ENCODE peak calls at places on chromosome 19, in five cellular contexts. One of them, this sample, is unnamed.

GRCh38 chr19:798415-799075 is 1.3 kb downstream of the PTBP1 start:
- DNase-seq in T-helper 1 cell: no peak
- DNase-seq in Right ventricle myocardium superior: no peak
- DNase-seq in central memory CD8-positive, alpha-beta T cell: no peak
- DNase-seq in M059J: no peak
- DNase-seq in this sample: no peak

GRCh38 chr19:21434967-21435544 is 38.1 kb downstream of the ZNF493 start:
- DNase-seq in T-helper 1 cell: no peak
- DNase-seq in Right ventricle myocardium superior: no peak
- DNase-seq in central memory CD8-positive, alpha-beta T cell: no peak
- DNase-seq in M059J: no peak
- DNase-seq in this sample: no peak

GRCh38 chr19:4109626-4109945 is 14.3 kb downstream of the MAP2K2 start:
- DNase-seq in central memory CD8-positive, alpha-beta T cell: no peak
- DNase-seq in T-helper 1 cell: no peak
- DNase-seq in Right ventricle myocardium superior: no peak
- DNase-seq in M059J: no peak
- DNase-seq in this sample: no peak

GRCh38 chr19:2555422-2556220 is 79.7 kb downstream of the GADD45B start:
- DNase-seq in M059J: no peak
- DNase-seq in central memory CD8-positive, alpha-beta T cell: no peak
- DNase-seq in T-helper 1 cell: no peak
- DNase-seq in Right ventricle myocardium superior: peak
- DNase-seq in this sample: no peak

GRCh38 chr19:3556978-3557460 is 367 bp downstream of the MFSD12 start:
- DNase-seq in M059J: peak
- DNase-seq in T-helper 1 cell: peak
- DNase-seq in central memory CD8-positive, alpha-beta T cell: peak
- DNase-seq in Right ventricle myocardium superior: no peak
- DNase-seq in this sample: peak

GRCh38 chr19:9306443-9306842 is 3.2 kb downstream of the ZNF699 start:
- DNase-seq in Right ventricle myocardium superior: no peak
- DNase-seq in central memory CD8-positive, alpha-beta T cell: no peak
- DNase-seq in T-helper 1 cell: no peak
- DNase-seq in M059J: peak
- DNase-seq in this sample: no peak

GRCh38 chr19:29401712-29402421 is 123.9 kb upstream of the VSTM2B start:
- DNase-seq in central memory CD8-positive, alpha-beta T cell: no peak
- DNase-seq in T-helper 1 cell: no peak
- DNase-seq in M059J: no peak
- DNase-seq in Right ventricle myocardium superior: no peak
- DNase-seq in this sample: no peak

GRCh38 chr19:10091370-10091687 is 5.2 kb downstream of the SHFL start:
- DNase-seq in central memory CD8-positive, alpha-beta T cell: no peak
- DNase-seq in M059J: no peak
- DNase-seq in Right ventricle myocardium superior: no peak
- DNase-seq in T-helper 1 cell: no peak
- DNase-seq in this sample: no peak

GRCh38 chr19:32018014-32018413 is 327.4 kb upstream of the ZNF507 start:
- DNase-seq in T-helper 1 cell: no peak
- DNase-seq in M059J: peak
- DNase-seq in central memory CD8-positive, alpha-beta T cell: no peak
- DNase-seq in Right ventricle myocardium superior: no peak
- DNase-seq in this sample: no peak

GRCh38 chr19:51547397-51548212 is 16.1 kb upstream of the SIGLEC6 start:
- DNase-seq in T-helper 1 cell: no peak
- DNase-seq in central memory CD8-positive, alpha-beta T cell: no peak
- DNase-seq in Right ventricle myocardium superior: no peak
- DNase-seq in M059J: peak
- DNase-seq in this sample: no peak

GRCh38 chr19:13137290-13137794 is 12.8 kb downstream of the STX10 start:
- DNase-seq in Right ventricle myocardium superior: no peak
- DNase-seq in T-helper 1 cell: no peak
- DNase-seq in M059J: no peak
- DNase-seq in central memory CD8-positive, alpha-beta T cell: no peak
- DNase-seq in this sample: no peak

GRCh38 chr19:38711726-38712153 is 32.5 kb downstream of the CAPN12 start:
- DNase-seq in central memory CD8-positive, alpha-beta T cell: no peak
- DNase-seq in M059J: peak
- DNase-seq in T-helper 1 cell: no peak
- DNase-seq in Right ventricle myocardium superior: peak
- DNase-seq in this sample: no peak

GRCh38 chr19:13981021-13981420 is 25.1 kb downstream of the RFX1 start:
- DNase-seq in M059J: no peak
- DNase-seq in Right ventricle myocardium superior: no peak
- DNase-seq in T-helper 1 cell: no peak
- DNase-seq in central memory CD8-positive, alpha-beta T cell: no peak
- DNase-seq in this sample: no peak

GRCh38 chr19:1250374-1251232 is 2.2 kb downstream of the MIDN start:
- DNase-seq in T-helper 1 cell: peak
- DNase-seq in M059J: peak
- DNase-seq in Right ventricle myocardium superior: peak
- DNase-seq in central memory CD8-positive, alpha-beta T cell: no peak
- DNase-seq in this sample: peak

GRCh38 chr19:45553464-45553863 is 31.1 kb downstream of the OPA3 start:
- DNase-seq in Right ventricle myocardium superior: no peak
- DNase-seq in central memory CD8-positive, alpha-beta T cell: no peak
- DNase-seq in T-helper 1 cell: no peak
- DNase-seq in M059J: no peak
- DNase-seq in this sample: no peak

GRCh38 chr19:47111081-47111589 is 2.4 kb downstream of the ZC3H4 start:
- DNase-seq in Right ventricle myocardium superior: no peak
- DNase-seq in central memory CD8-positive, alpha-beta T cell: no peak
- DNase-seq in T-helper 1 cell: no peak
- DNase-seq in M059J: no peak
- DNase-seq in this sample: peak

GRCh38 chr19:45419396-45419795 is 4.3 kb downstream of the ERCC1 start:
- DNase-seq in T-helper 1 cell: no peak
- DNase-seq in central memory CD8-positive, alpha-beta T cell: no peak
- DNase-seq in Right ventricle myocardium superior: peak
- DNase-seq in M059J: no peak
- DNase-seq in this sample: no peak

GRCh38 chr19:17021793-17022590 is 4.6 kb downstream of the CPAMD8 start:
- DNase-seq in T-helper 1 cell: no peak
- DNase-seq in Right ventricle myocardium superior: no peak
- DNase-seq in M059J: peak
- DNase-seq in central memory CD8-positive, alpha-beta T cell: no peak
- DNase-seq in this sample: no peak

GRCh38 chr19:42421591-42422031 is 5.6 kb downstream of the LIPE start:
- DNase-seq in T-helper 1 cell: no peak
- DNase-seq in Right ventricle myocardium superior: peak
- DNase-seq in M059J: peak
- DNase-seq in central memory CD8-positive, alpha-beta T cell: no peak
- DNase-seq in this sample: no peak

GRCh38 chr19:3944018-3944721 is 11.3 kb downstream of the NMRK2 start:
- DNase-seq in M059J: no peak
- DNase-seq in central memory CD8-positive, alpha-beta T cell: no peak
- DNase-seq in Right ventricle myocardium superior: no peak
- DNase-seq in T-helper 1 cell: no peak
- DNase-seq in this sample: no peak

GRCh38 chr19:57075801-57076492 is 43.8 kb upstream of the USP29 start:
- DNase-seq in central memory CD8-positive, alpha-beta T cell: no peak
- DNase-seq in M059J: no peak
- DNase-seq in Right ventricle myocardium superior: no peak
- DNase-seq in T-helper 1 cell: no peak
- DNase-seq in this sample: no peak

GRCh38 chr19:14381689-14382474 is 638 bp downstream of the ADGRE5 start:
- DNase-seq in M059J: peak
- DNase-seq in T-helper 1 cell: peak
- DNase-seq in central memory CD8-positive, alpha-beta T cell: peak
- DNase-seq in Right ventricle myocardium superior: peak
- DNase-seq in this sample: peak

GRCh38 chr19:43329989-43330388 is 23.5 kb upstream of the CD177 start:
- DNase-seq in M059J: no peak
- DNase-seq in T-helper 1 cell: no peak
- DNase-seq in Right ventricle myocardium superior: no peak
- DNase-seq in central memory CD8-positive, alpha-beta T cell: no peak
- DNase-seq in this sample: no peak

GRCh38 chr19:16830679-16831078 is 1.5 kb downstream of the SIN3B start:
- DNase-seq in Right ventricle myocardium superior: no peak
- DNase-seq in T-helper 1 cell: no peak
- DNase-seq in M059J: peak
- DNase-seq in central memory CD8-positive, alpha-beta T cell: no peak
- DNase-seq in this sample: no peak

GRCh38 chr19:29372461-29372860 is 153.3 kb upstream of the VSTM2B start:
- DNase-seq in Right ventricle myocardium superior: no peak
- DNase-seq in M059J: no peak
- DNase-seq in T-helper 1 cell: no peak
- DNase-seq in central memory CD8-positive, alpha-beta T cell: no peak
- DNase-seq in this sample: no peak

GRCh38 chr19:42313096-42313839 is at the start of gene TMEM145:
- DNase-seq in T-helper 1 cell: no peak
- DNase-seq in central memory CD8-positive, alpha-beta T cell: no peak
- DNase-seq in M059J: peak
- DNase-seq in Right ventricle myocardium superior: no peak
- DNase-seq in this sample: no peak

GRCh38 chr19:18479964-18480723 is 41.7 kb downstream of the ELL start:
- DNase-seq in M059J: peak
- DNase-seq in Right ventricle myocardium superior: peak
- DNase-seq in central memory CD8-positive, alpha-beta T cell: no peak
- DNase-seq in T-helper 1 cell: no peak
- DNase-seq in this sample: no peak

GRCh38 chr19:14511245-14511625 is 7.0 kb downstream of the DNAJB1 start:
- DNase-seq in central memory CD8-positive, alpha-beta T cell: no peak
- DNase-seq in M059J: peak
- DNase-seq in Right ventricle myocardium superior: no peak
- DNase-seq in T-helper 1 cell: no peak
- DNase-seq in this sample: no peak

GRCh38 chr19:23440791-23441190 is 45.5 kb upstream of the ZNF91 start:
- DNase-seq in T-helper 1 cell: no peak
- DNase-seq in M059J: no peak
- DNase-seq in Right ventricle myocardium superior: no peak
- DNase-seq in central memory CD8-positive, alpha-beta T cell: no peak
- DNase-seq in this sample: no peak

GRCh38 chr19:32498641-32499200 is 82.3 kb upstream of the PDCD5 start:
- DNase-seq in M059J: peak
- DNase-seq in Right ventricle myocardium superior: no peak
- DNase-seq in T-helper 1 cell: no peak
- DNase-seq in central memory CD8-positive, alpha-beta T cell: no peak
- DNase-seq in this sample: no peak

GRCh38 chr19:39142655-39143054 is 17.1 kb downstream of the PAK4 start:
- DNase-seq in M059J: no peak
- DNase-seq in Right ventricle myocardium superior: no peak
- DNase-seq in central memory CD8-positive, alpha-beta T cell: no peak
- DNase-seq in T-helper 1 cell: no peak
- DNase-seq in this sample: no peak

GRCh38 chr19:6091771-6092291 is 18.5 kb downstream of the RFX2 start:
- DNase-seq in T-helper 1 cell: no peak
- DNase-seq in Right ventricle myocardium superior: no peak
- DNase-seq in central memory CD8-positive, alpha-beta T cell: no peak
- DNase-seq in M059J: peak
- DNase-seq in this sample: no peak

GRCh38 chr19:49827034-49827433 is 8.9 kb downstream of the MED25 start:
- DNase-seq in Right ventricle myocardium superior: no peak
- DNase-seq in T-helper 1 cell: no peak
- DNase-seq in central memory CD8-positive, alpha-beta T cell: no peak
- DNase-seq in M059J: no peak
- DNase-seq in this sample: no peak

GRCh38 chr19:29777916-29778315 is 33.9 kb upstream of the CCNE1 start:
- DNase-seq in Right ventricle myocardium superior: no peak
- DNase-seq in M059J: no peak
- DNase-seq in T-helper 1 cell: no peak
- DNase-seq in central memory CD8-positive, alpha-beta T cell: no peak
- DNase-seq in this sample: no peak

GRCh38 chr19:3844596-3844995 is 24.2 kb downstream of the ZFR2 start:
- DNase-seq in T-helper 1 cell: no peak
- DNase-seq in M059J: peak
- DNase-seq in Right ventricle myocardium superior: no peak
- DNase-seq in central memory CD8-positive, alpha-beta T cell: no peak
- DNase-seq in this sample: no peak

GRCh38 chr19:36686365-36687213 is 823 bp upstream of the ZNF567 start:
- DNase-seq in M059J: no peak
- DNase-seq in Right ventricle myocardium superior: peak
- DNase-seq in central memory CD8-positive, alpha-beta T cell: no peak
- DNase-seq in T-helper 1 cell: no peak
- DNase-seq in this sample: no peak

GRCh38 chr19:40705362-40705651 is 11.4 kb downstream of the COQ8B start:
- DNase-seq in M059J: no peak
- DNase-seq in Right ventricle myocardium superior: peak
- DNase-seq in T-helper 1 cell: no peak
- DNase-seq in central memory CD8-positive, alpha-beta T cell: no peak
- DNase-seq in this sample: no peak

This sample was measured in T-helper 9 cell.